ENCODE peak calls at places on chromosomes 4 and X, in seven cellular contexts. T is left cardiac atrium; G is psoas muscle; Y is activated naive CD8-positive, alpha-beta T cell treated with anti-CD3 and anti-CD28 coated beads, Interleukin-2, amount 50 U/mL, for 24 hours; E is CD4-positive, alpha-beta T cell; X is effector memory CD8-positive, alpha-beta T cell; S is activated T-cell treated with anti-CD3 and anti-CD28 coated beads, Interleukin-2, amount 50 U/mL, for 72 hours. W is an unnamed sample.

GRCh38 chrX:40209951-40210617 is 112.3 kb upstream of the BCOR start:
- ATAC-seq in T (no peak), G (no peak), Y (no peak), E (no peak), X (no peak), S (no peak), W (no peak)

GRCh38 chr4:152606800-152607577 is 71.1 kb upstream of the FBXW7 start:
- ATAC-seq in T (no peak), G (no peak), Y (no peak), E (peak), X (no peak), S (no peak), W (peak)

GRCh38 chr4:17561195-17561909 is 15.6 kb upstream of the LAP3 start:
- ATAC-seq in T (no peak), G (no peak), Y (no peak), E (no peak), X (no peak), S (no peak), W (no peak)

GRCh38 chrX:69015564-69016218 is 149.6 kb downstream of the PJA1 start:
- ATAC-seq in T (peak), G (no peak), Y (no peak), E (no peak), X (no peak), S (no peak), W (no peak)

GRCh38 chr4:173281001-173281400 is 53.2 kb downstream of the HMGB2 start:
- ATAC-seq in T (peak), G (no peak), Y (no peak), E (no peak), X (no peak), S (peak), W (no peak)

GRCh38 chrX:1419545-1420355 is 27.8 kb upstream of the SLC25A6 start:
- ATAC-seq in T (peak), G (peak), Y (peak), E (no peak), X (no peak), S (no peak), W (no peak)

GRCh38 chr4:87911252-87911774 is 64.2 kb upstream of the SPP1 start:
- ATAC-seq in T (no peak), G (no peak), Y (no peak), E (no peak), X (no peak), S (no peak), W (no peak)

GRCh38 chr4:95638920-95639501 is 90.2 kb upstream of the UNC5C start:
- ATAC-seq in T (no peak), G (no peak), Y (no peak), E (no peak), X (no peak), S (peak), W (no peak)

GRCh38 chr4:187069398-187069797 is 345.7 kb upstream of the FAT1 start:
- ATAC-seq in T (no peak), G (no peak), Y (no peak), E (no peak), X (no peak), S (no peak), W (no peak)

GRCh38 chrX:85993539-85994197 is 53.7 kb downstream of the CHM start:
- ATAC-seq in T (no peak), G (no peak), Y (no peak), E (no peak), X (no peak), S (no peak), W (no peak)

GRCh38 chr4:14807857-14808256 is 194.4 kb upstream of the CPEB2 start:
- ATAC-seq in T (no peak), G (no peak), Y (no peak), E (no peak), X (no peak), S (no peak), W (no peak)

GRCh38 chr4:71288875-71289274 is 49.9 kb upstream of the SLC4A4 start:
- ATAC-seq in T (no peak), G (no peak), Y (no peak), E (no peak), X (no peak), S (no peak), W (no peak)

GRCh38 chrX:110132450-110133114 is 129.7 kb downstream of the TMEM164 start:
- ATAC-seq in T (no peak), G (no peak), Y (peak), E (no peak), X (no peak), S (peak), W (peak)

GRCh38 chrX:47560831-47561652 is at the start of gene ARAF:
- ATAC-seq in T (peak), G (peak), Y (peak), E (peak), X (peak), S (peak), W (peak)

GRCh38 chr4:94517492-94517891 is 65.8 kb downstream of the PDLIM5 start:
- ATAC-seq in T (no peak), G (no peak), Y (no peak), E (no peak), X (no peak), S (no peak), W (no peak)

GRCh38 chr4:119498520-119498919 is 130.1 kb downstream of the PDE5A start:
- ATAC-seq in T (peak), G (no peak), Y (no peak), E (no peak), X (no peak), S (no peak), W (no peak)

GRCh38 chr4:8394125-8394524 is 46.4 kb downstream of the ACOX3 start:
- ATAC-seq in T (peak), G (peak), Y (no peak), E (no peak), X (no peak), S (no peak), W (no peak)

GRCh38 chr4:23105759-23106370 is 413.1 kb downstream of the GBA3 start:
- ATAC-seq in T (no peak), G (no peak), Y (no peak), E (no peak), X (no peak), S (no peak), W (no peak)

GRCh38 chrX:28189011-28189410 is 207.8 kb upstream of the DCAF8L1 start:
- ATAC-seq in T (no peak), G (no peak), Y (no peak), E (no peak), X (no peak), S (no peak), W (no peak)

GRCh38 chrX:72373136-72373535 is 67.4 kb upstream of the CITED1 start:
- ATAC-seq in T (no peak), G (no peak), Y (no peak), E (no peak), X (no peak), S (no peak), W (no peak)

GRCh38 chr4:178814908-178815307 is 1372.7 kb upstream of the AGA start:
- ATAC-seq in T (no peak), G (no peak), Y (no peak), E (no peak), X (no peak), S (no peak), W (no peak)

GRCh38 chr4:110195561-110196205 is 2.7 kb downstream of the ELOVL6 start:
- ATAC-seq in T (no peak), G (no peak), Y (no peak), E (no peak), X (no peak), S (no peak), W (no peak)

GRCh38 chrX:24371391-24371972 is 11.0 kb downstream of the SUPT20HL1 start:
- ATAC-seq in T (peak), G (no peak), Y (peak), E (peak), X (peak), S (peak), W (peak)

GRCh38 chr4:187309456-187309855 is 585.8 kb upstream of the FAT1 start:
- ATAC-seq in T (no peak), G (no peak), Y (no peak), E (no peak), X (no peak), S (no peak), W (no peak)

GRCh38 chr4:153096344-153096743 is 107.9 kb upstream of the TRIM2 start:
- ATAC-seq in T (no peak), G (no peak), Y (no peak), E (no peak), X (no peak), S (no peak), W (no peak)

GRCh38 chr4:112253382-112254000 is 21.9 kb downstream of the AP1AR start:
- ATAC-seq in T (no peak), G (no peak), Y (no peak), E (no peak), X (no peak), S (no peak), W (no peak)

GRCh38 chr4:122762520-122762919 is 30.0 kb downstream of the BBS12 start:
- ATAC-seq in T (no peak), G (no peak), Y (peak), E (no peak), X (peak), S (no peak), W (no peak)

GRCh38 chr4:68182382-68182820 is 52.7 kb upstream of the TMPRSS11F start:
- ATAC-seq in T (no peak), G (no peak), Y (no peak), E (no peak), X (no peak), S (no peak), W (no peak)

GRCh38 chr4:2008671-2008920 is 178 bp downstream of the NELFA start:
- ATAC-seq in T (peak), G (peak), Y (no peak), E (peak), X (no peak), S (no peak), W (peak)

GRCh38 chr4:78288327-78288726 is 231.2 kb downstream of the FRAS1 start:
- ATAC-seq in T (no peak), G (no peak), Y (no peak), E (no peak), X (no peak), S (no peak), W (no peak)

GRCh38 chr4:119138046-119138445 is 2.4 kb downstream of the MYOZ2 start:
- ATAC-seq in T (peak), G (no peak), Y (no peak), E (no peak), X (no peak), S (no peak), W (no peak)

GRCh38 chr4:127781303-127782024 is 658 bp upstream of the HSPA4L start:
- ATAC-seq in T (peak), G (peak), Y (peak), E (peak), X (peak), S (peak), W (peak)

GRCh38 chr4:74531952-74532794 is 87.2 kb downstream of the AREG start:
- ATAC-seq in T (peak), G (no peak), Y (peak), E (no peak), X (peak), S (peak), W (no peak)

GRCh38 chr4:170202721-170203120 is 113.0 kb upstream of the AADAT start:
- ATAC-seq in T (no peak), G (no peak), Y (no peak), E (no peak), X (no peak), S (no peak), W (no peak)

GRCh38 chr4:163611172-163611571 is 116.7 kb downstream of the TMA16 start:
- ATAC-seq in T (peak), G (no peak), Y (no peak), E (no peak), X (no peak), S (no peak), W (no peak)

GRCh38 chr4:88143504-88143903 is 14.9 kb downstream of the ABCG2 start:
- ATAC-seq in T (peak), G (no peak), Y (no peak), E (no peak), X (no peak), S (no peak), W (no peak)

W was measured in activated CD4-positive, CD25-positive, alpha-beta regulatory T cell treated with anti-CD3 and anti-CD28 coated beads, Interleukin-2, amount 50 U/mL, for 24 hours.